ENCODE peak calls at places on chromosomes 12 and 14, in five cellular contexts. P is dorsolateral prefrontal cortex, D is neural progenitor cell, V is colonic mucosa, N is esophagus squamous epithelium. Y is an unnamed sample.

GRCh38 chr14:35400707-35401421 is 3.7 kb downstream of the NFKBIA start:
- DNase-seq in P (no peak), D (no peak), V (no peak), N (no peak), Y (no peak)

GRCh38 chr12:49126852-49127763 is 4.1 kb downstream of the TUBA1B start:
- DNase-seq in P (no peak), D (no peak), V (no peak), N (no peak), Y (no peak)

GRCh38 chr14:60532442-60532841 is 23.5 kb downstream of the SIX6 start:
- DNase-seq in P (no peak), D (no peak), V (no peak), N (no peak), Y (no peak)

GRCh38 chr12:128606040-128606439 is 217.7 kb downstream of the SLC15A4 start:
- DNase-seq in P (no peak), D (no peak), V (no peak), N (no peak), Y (no peak)

GRCh38 chr12:50070314-50071060 is 13.1 kb downstream of the ASIC1 start:
- DNase-seq in P (peak; percentile 72), D (peak; percentile 86), V (peak; percentile 89), N (no peak), Y (peak; percentile 39)

GRCh38 chr12:67241482-67241881 is 27.7 kb upstream of the CAND1 start:
- DNase-seq in P (no peak), D (no peak), V (no peak), N (no peak), Y (no peak)

GRCh38 chr12:76080017-76080728 is 4.3 kb downstream of the NAP1L1 start:
- DNase-seq in P (no peak), D (no peak), V (no peak), N (no peak), Y (no peak)

GRCh38 chr12:67069451-67070306 is 199.5 kb upstream of the CAND1 start:
- DNase-seq in P (peak; percentile 18), D (peak; percentile 87), V (peak; percentile 26), N (no peak), Y (no peak)

GRCh38 chr12:57227315-57228115 is 2.0 kb upstream of the SHMT2 start:
- DNase-seq in P (no peak), D (no peak), V (no peak), N (no peak), Y (no peak)

GRCh38 chr12:25699454-25699853 is 146.4 kb upstream of the LMNTD1 start:
- DNase-seq in P (no peak), D (no peak), V (no peak), N (no peak), Y (no peak)

GRCh38 chr12:66071556-66071955 is 59.0 kb downstream of the LLPH start:
- DNase-seq in P (no peak), D (no peak), V (no peak), N (no peak), Y (no peak)

GRCh38 chr14:56046546-56046945 is 71.7 kb upstream of the PELI2 start:
- DNase-seq in P (no peak), D (no peak), V (no peak), N (no peak), Y (no peak)

GRCh38 chr14:95222870-95223398 is 65.6 kb upstream of the DICER1 start:
- DNase-seq in P (no peak), D (no peak), V (no peak), N (no peak), Y (no peak)

GRCh38 chr14:67583711-67584644 is 16.1 kb downstream of the PIGH start:
- DNase-seq in P (no peak), D (peak; percentile 70), V (peak; percentile 40), N (no peak), Y (no peak)

GRCh38 chr12:118102070-118102469 is 1.7 kb downstream of the VSIG10 start:
- DNase-seq in P (no peak), D (no peak), V (peak; percentile 66), N (no peak), Y (no peak)

GRCh38 chr14:68553326-68553725 is 239.5 kb downstream of the ZFP36L1 start:
- DNase-seq in P (no peak), D (no peak), V (no peak), N (no peak), Y (no peak)

GRCh38 chr12:32102234-32102633 is 4.4 kb upstream of the BICD1 start:
- DNase-seq in P (no peak), D (no peak), V (no peak), N (no peak), Y (no peak)

GRCh38 chr14:75282166-75282547 is 3.5 kb downstream of the FOS start:
- DNase-seq in P (no peak), D (no peak), V (no peak), N (no peak), Y (no peak)

GRCh38 chr12:114443607-114444421 is 37.9 kb upstream of the TBX5 start:
- DNase-seq in P (no peak), D (peak; percentile 59), V (no peak), N (no peak), Y (no peak)

GRCh38 chr12:58564721-58565120 is 355.6 kb downstream of the LRIG3 start:
- DNase-seq in P (no peak), D (no peak), V (no peak), N (no peak), Y (no peak)

GRCh38 chr14:93975791-93976476 is 436 bp downstream of the ASB2 start:
- DNase-seq in P (no peak), D (no peak), V (no peak), N (no peak), Y (no peak)

GRCh38 chr14:65321370-65321875 is 91.1 kb upstream of the FUT8 start:
- DNase-seq in P (no peak), D (no peak), V (no peak), N (no peak), Y (no peak)

GRCh38 chr12:69821441-69822204 is 3.4 kb upstream of the MYRFL start:
- DNase-seq in P (no peak), D (no peak), V (no peak), N (no peak), Y (peak; percentile 87)

GRCh38 chr12:116955382-116956021 is 44.8 kb downstream of the FBXW8 start:
- DNase-seq in P (no peak), D (no peak), V (peak; percentile 39), N (no peak), Y (no peak)

GRCh38 chr12:68612245-68612644 is 1.5 kb downstream of the RAP1B start:
- DNase-seq in P (no peak), D (no peak), V (peak; percentile 42), N (no peak), Y (no peak)

GRCh38 chr12:45866299-45866698 is 124.1 kb downstream of the SCAF11 start:
- DNase-seq in P (no peak), D (no peak), V (no peak), N (no peak), Y (no peak)

GRCh38 chr14:88069677-88070076 is 64.7 kb downstream of the GPR65 start:
- DNase-seq in P (no peak), D (no peak), V (no peak), N (no peak), Y (no peak)

GRCh38 chr12:75471928-75472865 is 8.4 kb upstream of the GLIPR1 start:
- DNase-seq in P (no peak), D (no peak), V (no peak), N (no peak), Y (no peak)

GRCh38 chr14:72776701-72777255 is 117.1 kb downstream of the DPF3 start:
- DNase-seq in P (no peak), D (no peak), V (peak; percentile 51), N (no peak), Y (no peak)

GRCh38 chr12:68825569-68826217 is 17.7 kb downstream of the MDM2 start:
- DNase-seq in P (no peak), D (no peak), V (no peak), N (no peak), Y (no peak)

DNA sequence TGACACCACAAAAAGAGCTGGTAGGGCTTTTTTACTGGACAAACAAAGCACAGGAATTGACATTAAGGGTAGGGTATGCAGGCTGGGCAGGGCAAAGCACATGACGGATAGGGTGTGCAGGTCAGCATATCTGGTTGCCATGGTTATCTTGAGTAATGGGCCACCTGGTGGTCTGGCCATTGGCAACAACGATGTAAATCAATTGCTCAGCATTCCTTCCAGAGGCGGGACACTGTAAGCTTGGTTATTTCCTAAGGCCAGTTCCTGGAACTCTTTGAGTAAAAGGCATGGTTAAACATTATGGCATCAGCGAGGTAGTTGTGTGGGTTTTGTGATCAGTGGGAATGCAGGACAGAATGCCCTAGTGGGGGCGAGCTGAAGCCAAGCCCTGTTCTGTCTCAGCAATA is 396.9 kb upstream of the PDE3A start:
- DNase-seq in P (no peak), D (peak; percentile 73), V (no peak), N (no peak), Y (no peak)
- TF ChIP-seq CTCF in P (no peak), D (peak; percentile 11), V (no peak), N (no peak), Y (no peak)

GRCh38 chr14:32512813-32513212 is 183.7 kb downstream of the AKAP6 start:
- DNase-seq in P (no peak), D (no peak), V (no peak), N (no peak), Y (no peak)
- TF ChIP-seq CTCF in P (no peak), D (no peak), V (no peak), N (no peak), Y (no peak)

DNA sequence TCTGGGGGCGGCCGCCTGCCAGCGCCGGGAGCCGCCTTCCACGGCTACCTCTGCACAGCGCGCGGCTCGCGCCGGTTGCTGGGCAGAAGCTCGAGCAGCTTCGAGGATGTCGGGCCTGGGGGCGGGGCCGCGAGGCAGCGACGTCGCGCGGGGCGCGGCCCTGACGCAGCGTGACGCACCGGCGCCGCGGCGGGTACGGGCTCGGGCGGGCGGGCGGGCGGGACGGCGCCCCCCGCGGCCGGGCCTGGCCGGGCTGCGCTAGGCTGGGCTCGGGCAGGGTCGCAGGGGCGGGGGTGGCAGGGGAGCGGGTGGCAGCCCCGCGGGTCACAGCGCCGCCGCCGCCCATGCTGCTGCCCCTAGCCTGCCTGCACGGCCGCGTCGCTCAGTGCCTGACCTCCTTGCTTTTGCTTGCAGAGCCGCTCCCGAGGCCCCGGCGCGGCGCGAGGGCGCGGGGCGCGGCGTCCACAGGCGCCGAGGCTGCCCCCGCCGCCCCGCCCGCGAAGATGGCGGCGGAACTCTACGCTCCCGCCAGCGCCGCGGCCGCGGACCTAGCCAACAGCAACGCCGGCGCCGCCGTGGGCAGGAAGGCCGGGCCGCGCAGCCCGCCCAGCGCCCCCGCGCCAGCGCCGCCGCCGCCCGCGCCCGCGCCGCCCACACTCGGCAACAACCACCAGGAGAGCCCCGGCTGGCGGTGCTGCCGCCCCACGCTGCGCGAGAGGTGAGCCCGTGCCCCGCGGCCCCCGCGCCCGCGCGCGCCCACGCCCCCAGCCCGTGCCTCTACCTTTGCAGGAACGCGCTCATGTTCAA is at the start of gene BTBD6:
- DNase-seq in P (peak; percentile 79), D (peak; percentile 94), V (peak; percentile 87), N (no peak), Y (peak; percentile 47)
- TF ChIP-seq CTCF in P (no peak), D (no peak), V (no peak), N (no peak), Y (no peak)

GRCh38 chr12:92953747-92954146 is 24.7 kb upstream of the EEA1 start:
- DNase-seq in P (no peak), D (no peak), V (no peak), N (no peak), Y (no peak)
- TF ChIP-seq CTCF in P (no peak), D (no peak), V (no peak), N (peak; percentile 21), Y (no peak)

Y was measured in retinal pigment epithelial cell.